ENCODE peak calls at places on chromosomes 3 and 15, in ten cellular contexts. B is D341Med, C is stomach, Q is neural crest cell, P is heart right ventricle, S is IMR-90, K is AG04449, J is NCI-H345, Y is Panc1, E is NCI-H2081. H is an unnamed sample.
A peak's percentile ranks its signal among the peaks of the same experiment; 100 is the strongest.

GRCh38 chr3:178847170-178847569 is 224.4 kb downstream of the ZMAT3 start:
- DNase-seq in B (no peak), C (no peak), Q (no peak), P (peak; percentile 21), S (no peak), K (no peak), J (no peak), Y (no peak), E (no peak), H (no peak)

GRCh38 chr15:30924353-30924752 is 20.6 kb downstream of the FAN1 start:
- DNase-seq in B (no peak), C (no peak), Q (no peak), P (no peak), S (peak; percentile 73), K (peak; percentile 62), J (no peak), Y (no peak), E (no peak), H (no peak)

GRCh38 chr3:56322862-56323261 is 145.4 kb downstream of the ERC2 start:
- DNase-seq in B (no peak), C (no peak), Q (no peak), P (no peak), S (no peak), K (no peak), J (no peak), Y (no peak), E (no peak), H (no peak)

GRCh38 chr15:70582143-70582945 is 181.0 kb downstream of the UACA start:
- DNase-seq in B (peak; percentile 21), C (no peak), Q (no peak), P (no peak), S (peak; percentile 82), K (no peak), J (no peak), Y (no peak), E (no peak), H (no peak)

GRCh38 chr3:129892857-129893615 is 475 bp downstream of the TMCC1 start:
- DNase-seq in B (no peak), C (no peak), Q (peak; percentile 57), P (peak; percentile 65), S (no peak), K (no peak), J (peak; percentile 21), Y (no peak), E (peak; percentile 88), H (peak; percentile 88)

GRCh38 chr3:179729086-179729485 is 76.2 kb downstream of the USP13 start:
- DNase-seq in B (peak; percentile 66), C (no peak), Q (no peak), P (no peak), S (no peak), K (no peak), J (no peak), Y (no peak), E (no peak), H (no peak)

GRCh38 chr3:113985526-113985925 is 37.7 kb downstream of the ZDHHC23 start:
- DNase-seq in B (no peak), C (no peak), Q (no peak), P (no peak), S (no peak), K (no peak), J (no peak), Y (no peak), E (no peak), H (no peak)

GRCh38 chr3:46693038-46693896 is at the start of gene ALS2CL:
- DNase-seq in B (peak; percentile 53), C (peak; percentile 72), Q (peak; percentile 31), P (peak; percentile 64), S (no peak), K (no peak), J (peak; percentile 28), Y (no peak), E (no peak), H (peak; percentile 82)

GRCh38 chr15:59549339-59549807 is 62.2 kb upstream of the GCNT3 start:
- DNase-seq in B (no peak), C (no peak), Q (no peak), P (no peak), S (no peak), K (no peak), J (no peak), Y (no peak), E (no peak), H (no peak)

GRCh38 chr3:87041191-87041590 is 50.2 kb upstream of the VGLL3 start:
- DNase-seq in B (no peak), C (no peak), Q (no peak), P (no peak), S (no peak), K (no peak), J (no peak), Y (no peak), E (no peak), H (no peak)

GRCh38 chr3:51860703-51861665 is at the start of gene IQCF2:
- DNase-seq in B (no peak), C (no peak), Q (no peak), P (no peak), S (no peak), K (no peak), J (no peak), Y (no peak), E (no peak), H (no peak)

GRCh38 chr15:65092046-65092770 is 15.7 kb downstream of the KBTBD13 start:
- DNase-seq in B (no peak), C (no peak), Q (no peak), P (no peak), S (no peak), K (no peak), J (no peak), Y (no peak), E (no peak), H (no peak)

GRCh38 chr3:55405436-55405835 is 81.7 kb downstream of the WNT5A start:
- DNase-seq in B (peak; percentile 34), C (no peak), Q (peak; percentile 16), P (no peak), S (peak; percentile 12), K (no peak), J (no peak), Y (no peak), E (peak; percentile 15), H (no peak)

GRCh38 chr3:93994056-93994455 is 14.1 kb downstream of the ARL13B start:
- DNase-seq in B (no peak), C (no peak), Q (no peak), P (no peak), S (peak; percentile 15), K (no peak), J (no peak), Y (no peak), E (no peak), H (no peak)

GRCh38 chr3:66386011-66386924 is 114.6 kb downstream of the LRIG1 start:
- DNase-seq in B (no peak), C (no peak), Q (no peak), P (no peak), S (no peak), K (no peak), J (no peak), Y (no peak), E (no peak), H (no peak)

GRCh38 chr3:16090711-16091110 is 83.8 kb upstream of the GALNT15 start:
- DNase-seq in B (no peak), C (no peak), Q (no peak), P (no peak), S (peak; percentile 34), K (no peak), J (no peak), Y (no peak), E (no peak), H (no peak)

GRCh38 chr3:117567903-117568302 is 858.3 kb downstream of the TUSC7 start:
- DNase-seq in B (no peak), C (no peak), Q (no peak), P (no peak), S (no peak), K (no peak), J (no peak), Y (no peak), E (no peak), H (no peak)

H was measured in Right ventricle myocardium inferior.